ENCODE peak calls at places on chromosomes 11 and 22, in eight cellular contexts. O is activated T-cell treated with anti-CD3 and anti-CD28 coated beads, Interleukin-2, amount 50 U/mL, for 24 hours; J is WTC11; Z is stimulated activated CD4-positive, alpha-beta T cell treated with anti-CD3 and anti-CD28 coated beads, Interleukin-4, amount 100 ng/mL, for 48 hours; E is OCI-LY7; R is skeletal muscle cell; I is AG04449; T is mesenteric fat pad. L is an unnamed sample.

GRCh38 chr11:116605543-116605942 is 167.2 kb downstream of the BUD13 start:
- DNase-seq in O (no peak), J (peak), Z (peak), E (peak), R (no peak), I (no peak), T (no peak), L (no peak)

GRCh38 chr11:108958446-108959123 is 293.7 kb downstream of the DDX10 start:
- DNase-seq in O (no peak), J (no peak), Z (no peak), E (no peak), R (peak), I (no peak), T (no peak), L (no peak)

GRCh38 chr11:132886335-132886734 is 646.0 kb downstream of the OPCML start:
- DNase-seq in O (no peak), J (no peak), Z (no peak), E (no peak), R (peak), I (no peak), T (no peak), L (no peak)

GRCh38 chr22:32265882-32266767 is 11.0 kb upstream of the SLC5A4 start:
- DNase-seq in O (peak), J (peak), Z (peak), E (peak), R (peak), I (peak), T (no peak), L (no peak)

GRCh38 chr11:13495929-13496328 is at the start of gene PTH:
- DNase-seq in O (no peak), J (no peak), Z (no peak), E (no peak), R (no peak), I (no peak), T (no peak), L (no peak)

GRCh38 chr11:45021692-45022130 is 71.0 kb upstream of the TP53I11 start:
- DNase-seq in O (no peak), J (peak), Z (no peak), E (no peak), R (peak), I (no peak), T (peak), L (no peak)

GRCh38 chr22:31332886-31333285 is 13.3 kb downstream of the PATZ1 start:
- DNase-seq in O (no peak), J (no peak), Z (no peak), E (no peak), R (no peak), I (no peak), T (no peak), L (no peak)

GRCh38 chr11:118258410-118258809 is 5.7 kb downstream of the MPZL2 start:
- DNase-seq in O (no peak), J (no peak), Z (no peak), E (peak), R (no peak), I (no peak), T (no peak), L (no peak)

GRCh38 chr11:125132071-125132470 is 20.6 kb upstream of the TMEM218 start:
- DNase-seq in O (no peak), J (no peak), Z (no peak), E (no peak), R (no peak), I (no peak), T (no peak), L (no peak)

GRCh38 chr11:122661182-122661945 is 5.8 kb downstream of the UBASH3B start:
- DNase-seq in O (no peak), J (no peak), Z (no peak), E (no peak), R (no peak), I (no peak), T (no peak), L (peak)

GRCh38 chr11:69911310-69912160 is 92.3 kb upstream of the FGF3 start:
- DNase-seq in O (no peak), J (peak), Z (no peak), E (no peak), R (no peak), I (no peak), T (peak), L (no peak)

GRCh38 chr11:35276396-35276795 is 137.4 kb downstream of the CD44 start:
- DNase-seq in O (peak), J (no peak), Z (no peak), E (no peak), R (no peak), I (no peak), T (no peak), L (no peak)

GRCh38 chr11:116836648-116837023 is 786 bp downstream of the APOA1 start:
- DNase-seq in O (no peak), J (no peak), Z (no peak), E (no peak), R (no peak), I (no peak), T (no peak), L (no peak)

GRCh38 chr11:61967177-61967923 is at the start of gene FTH1:
- DNase-seq in O (peak), J (peak), Z (peak), E (peak), R (peak), I (no peak), T (peak), L (peak)

GRCh38 chr22:17339095-17339693 is 30.1 kb upstream of the CECR2 start:
- DNase-seq in O (no peak), J (no peak), Z (no peak), E (no peak), R (no peak), I (no peak), T (no peak), L (no peak)

GRCh38 chr11:86069408-86070086 is 663 bp upstream of the PICALM start:
- DNase-seq in O (no peak), J (no peak), Z (no peak), E (peak), R (peak), I (peak), T (no peak), L (peak)

GRCh38 chr22:27876684-27877083 is 42.4 kb downstream of the PITPNB start:
- DNase-seq in O (no peak), J (no peak), Z (no peak), E (no peak), R (peak), I (no peak), T (no peak), L (no peak)

GRCh38 chr11:27934830-27935145 is 173.2 kb downstream of the KIF18A start:
- DNase-seq in O (no peak), J (no peak), Z (no peak), E (no peak), R (peak), I (peak), T (no peak), L (peak)

GRCh38 chr11:65470433-65470832 is 28.4 kb upstream of the MALAT1 start:
- DNase-seq in O (no peak), J (no peak), Z (no peak), E (no peak), R (no peak), I (no peak), T (no peak), L (no peak)

GRCh38 chr11:128342511-128343133 is 244.7 kb downstream of the ETS1 start:
- DNase-seq in O (peak), J (no peak), Z (peak), E (peak), R (peak), I (no peak), T (no peak), L (peak)

GRCh38 chr22:27466229-27466628 is 335.3 kb downstream of the MN1 start:
- DNase-seq in O (no peak), J (no peak), Z (no peak), E (no peak), R (no peak), I (no peak), T (no peak), L (no peak)

GRCh38 chr11:120337896-120338840 is 2.0 kb downstream of the ARHGEF12 start:
- DNase-seq in O (no peak), J (no peak), Z (no peak), E (peak), R (no peak), I (no peak), T (no peak), L (no peak)

GRCh38 chr11:22304337-22304961 is 33.7 kb upstream of the SLC17A6 start:
- DNase-seq in O (no peak), J (no peak), Z (no peak), E (peak), R (no peak), I (no peak), T (no peak), L (peak)